ENCODE peak calls at places on chromosomes 16 and 17, in nine cellular contexts. R is NCI-H2029 treated with DMSO at 0.1 percent for 48 hours, G is coronary artery, I is psoas muscle, N is upper lobe of right lung, K is pancreas, J is ovary, S is mucosa of gallbladder, C is T47D. H is an unnamed sample.

GRCh38 chr17:64368277-64368676 is 22.4 kb downstream of the PECAM1 start:
- DNase-seq in N (peak; percentile 7), G (peak; percentile 4), S (no peak), K (no peak), R (no peak), C (no peak), J (no peak), I (no peak), H (no peak)

GRCh38 chr16:50613281-50613991 is 65.2 kb downstream of the NKD1 start:
- DNase-seq in J (peak; percentile 66), K (no peak), N (no peak), C (no peak), S (no peak), R (no peak), G (peak; percentile 81), I (no peak), H (no peak)

GRCh38 chr17:50265690-50266306 is 8.5 kb upstream of the TMEM92 start:
- DNase-seq in G (no peak), C (no peak), J (no peak), I (no peak), K (no peak), S (no peak), N (peak; percentile 55), R (no peak), H (no peak)

GRCh38 chr16:7257026-7257425 is 75.6 kb upstream of the RBFOX1 start:
- DNase-seq in R (no peak), S (no peak), J (no peak), K (no peak), N (no peak), I (no peak), C (no peak), G (no peak), H (no peak)

GRCh38 chr17:29586676-29587469 is 2.6 kb downstream of the GIT1 start:
- DNase-seq in S (no peak), I (no peak), K (no peak), R (no peak), G (no peak), C (no peak), N (no peak), J (peak; percentile 20), H (no peak)

GRCh38 chr16:28189237-28189636 is 22.5 kb downstream of the XPO6 start:
- DNase-seq in N (no peak), G (no peak), C (no peak), I (no peak), K (no peak), S (no peak), R (no peak), J (no peak), H (no peak)

GRCh38 chr16:69363281-69363717 is 11.7 kb upstream of the TMED6 start:
- DNase-seq in G (no peak), C (no peak), J (no peak), K (no peak), I (no peak), N (peak; percentile 85), S (no peak), R (no peak), H (no peak)

GRCh38 chr17:74368341-74369152 is 1.2 kb downstream of the GPR142 start:
- DNase-seq in I (peak; percentile 87), J (peak; percentile 71), R (no peak), N (peak; percentile 82), K (peak; percentile 71), G (no peak), C (peak; percentile 93), S (peak; percentile 76), H (peak; percentile 79)

GRCh38 chr16:87854053-87854906 is 15.0 kb downstream of the SLC7A5 start:
- DNase-seq in S (no peak), K (peak; percentile 49), N (no peak), I (no peak), R (no peak), C (no peak), G (no peak), J (no peak), H (no peak)

GRCh38 chr17:15377200-15377599 is 35.8 kb upstream of the TEKT3 start:
- DNase-seq in I (no peak), J (no peak), K (no peak), R (no peak), C (no peak), S (no peak), G (no peak), N (no peak), H (no peak)

GRCh38 chr16:27800817-27801216 is 250.9 kb downstream of the KATNIP start:
- DNase-seq in J (no peak), R (no peak), G (no peak), C (no peak), S (no peak), N (no peak), I (no peak), K (no peak), H (no peak)

GRCh38 chr16:84599528-84600202 is 18.2 kb downstream of the COTL1 start:
- DNase-seq in K (no peak), C (no peak), J (peak; percentile 46), R (no peak), N (peak; percentile 89), G (no peak), S (peak; percentile 41), I (peak; percentile 67), H (peak; percentile 78)

GRCh38 chr17:65099941-65100315 is 37.2 kb upstream of the RGS9 start:
- DNase-seq in G (no peak), J (no peak), K (peak; percentile 42), N (peak; percentile 70), I (peak; percentile 74), R (peak; percentile 25), S (peak; percentile 42), C (peak; percentile 57), H (no peak)

GRCh38 chr17:35244345-35245195 is 1.7 kb downstream of the SLFN5 start:
- DNase-seq in S (peak; percentile 40), I (peak; percentile 89), J (peak; percentile 50), R (no peak), N (peak; percentile 85), G (peak; percentile 82), C (no peak), K (peak; percentile 19), H (peak; percentile 63)

GRCh38 chr17:11813278-11813677 is 184.0 kb downstream of the ZNF18 start:
- DNase-seq in J (no peak), N (no peak), C (no peak), K (no peak), I (no peak), R (no peak), S (no peak), G (no peak), H (no peak)

H was measured in dermis blood vessel endothelial cell.